ENCODE peak calls at places on chromosomes 11 and 22, in seven cellular contexts. V is non-pigmented ciliary epithelial cell; Q is naive thymus-derived CD8-positive, alpha-beta T cell; T is hippocampal formation; O is naive thymus-derived CD4-positive, alpha-beta T cell; M is psoas muscle; Y is T-helper 2 cell. F is an unnamed sample.

GRCh38 chr11:80441821-80442220 is 1001.0 kb upstream of the TENM4 start:
- DNase-seq in Y (no peak), M (no peak), V (peak; percentile 19), O (no peak), Q (no peak), T (no peak), F (no peak)

GRCh38 chr22:37186228-37186996 is 1.6 kb downstream of the C1QTNF6 start:
- DNase-seq in Q (peak; percentile 79), M (peak; percentile 39), V (no peak), O (peak; percentile 52), T (no peak), Y (peak; percentile 94), F (no peak)

GRCh38 chr11:126647735-126648134 is 292.2 kb downstream of the ST3GAL4 start:
- DNase-seq in V (peak; percentile 49), T (no peak), Y (no peak), O (no peak), Q (no peak), M (no peak), F (no peak)

GRCh38 chr11:9351321-9351881 is 33.1 kb upstream of the IPO7 start:
- DNase-seq in Y (no peak), O (no peak), Q (no peak), M (no peak), T (no peak), V (no peak), F (no peak)

GRCh38 chr22:28711820-28712777 is 29.5 kb downstream of the CHEK2 start:
- DNase-seq in V (peak; percentile 96), M (no peak), O (no peak), Q (no peak), Y (no peak), T (no peak), F (no peak)

GRCh38 chr11:66085071-66085470 is 15.0 kb downstream of the PACS1 start:
- DNase-seq in Q (no peak), Y (no peak), V (no peak), M (no peak), T (no peak), O (no peak), F (no peak)

GRCh38 chr11:67372232-67372992 is 986 bp downstream of the CLCF1 start:
- DNase-seq in Y (no peak), O (no peak), M (no peak), V (no peak), Q (no peak), T (no peak), F (no peak)

GRCh38 chr11:82003671-82004148 is 730.0 kb downstream of the FAM181B start:
- DNase-seq in Q (no peak), V (no peak), T (no peak), M (no peak), Y (no peak), O (no peak), F (no peak)

GRCh38 chr11:73652046-73652730 is 5.8 kb downstream of the PLEKHB1 start:
- DNase-seq in Y (no peak), T (peak; percentile 83), V (no peak), O (no peak), Q (no peak), M (no peak), F (no peak)

GRCh38 chr22:42963231-42963595 is 51.7 kb downstream of the PACSIN2 start:
- DNase-seq in O (no peak), M (no peak), V (no peak), T (no peak), Y (no peak), Q (no peak), F (no peak)

GRCh38 chr22:22978637-22979036 is 91.0 kb downstream of the IGLL5 start:
- DNase-seq in O (no peak), Y (no peak), V (no peak), Q (no peak), M (no peak), T (no peak), F (no peak)

GRCh38 chr11:66883021-66883968 is 26.4 kb downstream of the LRFN4 start:
- DNase-seq in V (no peak), Q (peak; percentile 76), M (peak; percentile 86), T (peak; percentile 59), O (no peak), Y (peak; percentile 48), F (peak; percentile 34)

GRCh38 chr11:68263444-68264035 is 8.2 kb downstream of the C11orf24 start:
- DNase-seq in M (no peak), T (no peak), O (no peak), Q (no peak), V (no peak), Y (no peak), F (no peak)

GRCh38 chr22:35337932-35338331 is 38.2 kb downstream of the TOM1 start:
- DNase-seq in T (no peak), Y (peak; percentile 61), O (no peak), M (no peak), V (no peak), Q (no peak), F (no peak)

GRCh38 chr11:27312110-27312509 is 50.9 kb downstream of the CCDC34 start:
- DNase-seq in O (no peak), M (no peak), Q (no peak), Y (no peak), T (no peak), V (no peak), F (no peak)

GRCh38 chr11:117010808-117011540 is 87.3 kb downstream of the SIK3 start:
- DNase-seq in T (peak; percentile 36), V (peak; percentile 75), M (no peak), Y (peak; percentile 85), O (no peak), Q (no peak), F (no peak)

GRCh38 chr11:68002943-68003845 is 703 bp downstream of the UNC93B1 start:
- DNase-seq in T (no peak), Q (peak; percentile 84), Y (peak; percentile 63), M (peak; percentile 61), O (peak; percentile 57), V (no peak), F (peak; percentile 53)

GRCh38 chr11:118834428-118835028 is 43.6 kb upstream of the DDX6 start:
- DNase-seq in O (no peak), V (no peak), T (no peak), Q (no peak), Y (peak; percentile 22), M (no peak), F (no peak)

GRCh38 chr11:64801591-64802369 is 1.2 kb downstream of the MAP4K2 start:
- DNase-seq in V (no peak), Y (peak; percentile 21), Q (peak; percentile 53), M (no peak), O (no peak), T (no peak), F (no peak)

GRCh38 chr11:41613321-41613720 is 153.9 kb upstream of the LRRC4C start:
- DNase-seq in O (no peak), T (no peak), Q (no peak), M (no peak), Y (no peak), V (no peak), F (no peak)

GRCh38 chr11:41498726-41499125 is 39.3 kb upstream of the LRRC4C start:
- DNase-seq in O (no peak), Y (no peak), Q (no peak), T (peak; percentile 19), V (no peak), M (no peak), F (no peak)

GRCh38 chr11:73757598-73757997 is 3.3 kb downstream of the RAB6A start:
- DNase-seq in M (no peak), T (no peak), O (no peak), V (no peak), Q (no peak), Y (no peak), F (no peak)

GRCh38 chr22:39253427-39254070 is 8.8 kb upstream of the PDGFB start:
- DNase-seq in Q (no peak), V (peak; percentile 51), Y (no peak), T (no peak), O (no peak), M (peak; percentile 87), F (peak; percentile 11)